ENCODE peak calls at places on chromosomes 5 and 9, in four cellular contexts. T, Y, N and I are unnamed samples.

GRCh38 chr5:176700239-176700847 is 53.1 kb downstream of the TSPAN17 start:
- DNase-seq in N (no peak), T (no peak), Y (no peak), I (no peak)

GRCh38 chr5:64341340-64341739 is 164.5 kb upstream of the RGS7BP start:
- DNase-seq in N (no peak), Y (no peak), T (no peak), I (no peak)

GRCh38 chr5:126939887-126940286 is 90.5 kb downstream of the MARCHF3 start:
- DNase-seq in N (no peak), T (no peak), Y (no peak), I (no peak)

GRCh38 chr5:62901001-62901400 is 322.4 kb downstream of the LRRC70 start:
- DNase-seq in Y (no peak), N (no peak), T (no peak), I (no peak)

GRCh38 chr9:77926314-77926959 is 105.2 kb downstream of the GNAQ start:
- DNase-seq in N (peak), T (peak), Y (peak), I (no peak)

GRCh38 chr5:136674178-136674577 is 308.8 kb upstream of the TRPC7 start:
- DNase-seq in Y (no peak), N (no peak), T (no peak), I (no peak)

GRCh38 chr9:24257726-24258125 is 288.0 kb downstream of the IZUMO3 start:
- DNase-seq in T (peak), N (no peak), Y (no peak), I (no peak)

GRCh38 chr9:135905380-135906282 is 1.7 kb downstream of the CAMSAP1 start:
- DNase-seq in T (peak), Y (peak), N (peak), I (no peak)

GRCh38 chr5:159051431-159052281 is 48.1 kb downstream of the EBF1 start:
- DNase-seq in Y (no peak), T (no peak), N (no peak), I (no peak)

GRCh38 chr5:138441221-138441620 is 2.4 kb downstream of the REEP2 start:
- DNase-seq in N (no peak), T (no peak), Y (no peak), I (no peak)

GRCh38 chr5:89878140-89878570 is 531.4 kb downstream of the CETN3 start:
- DNase-seq in N (peak), T (peak), Y (no peak), I (peak)

GRCh38 chr5:147901555-147901954 is 4.8 kb downstream of the C5orf46 start:
- DNase-seq in T (no peak), Y (no peak), N (no peak), I (no peak)

GRCh38 chr5:180101451-180102105 is 30.0 kb upstream of the RNF130 start:
- DNase-seq in Y (no peak), N (no peak), T (no peak), I (no peak)

GRCh38 chr9:126548312-126548711 is 65.4 kb upstream of the LMX1B start:
- DNase-seq in N (no peak), T (no peak), Y (no peak), I (no peak)

GRCh38 chr5:159525117-159525516 is 194.8 kb upstream of the IL12B start:
- DNase-seq in T (no peak), Y (no peak), N (no peak), I (no peak)

GRCh38 chr5:100131161-100131560 is 404.0 kb upstream of the FAM174A start:
- DNase-seq in Y (no peak), T (no peak), N (no peak), I (no peak)

GRCh38 chr9:136545065-136545965 is 533 bp downstream of the NOTCH1 start:
- DNase-seq in T (peak), N (no peak), Y (no peak), I (no peak)

GRCh38 chr9:27880640-27881039 is 307.4 kb upstream of the C9orf72 start:
- DNase-seq in N (no peak), T (no peak), Y (no peak), I (no peak)

GRCh38 chr5:1564182-1564748 is 40.5 kb upstream of the LPCAT1 start:
- DNase-seq in T (peak), N (peak), Y (peak), I (no peak)

GRCh38 chr5:16713386-16713928 is 96.7 kb upstream of the RETREG1 start:
- DNase-seq in Y (no peak), N (no peak), T (no peak), I (no peak)

GRCh38 chr9:98357921-98358535 is 102.6 kb upstream of the TBC1D2 start:
- DNase-seq in N (no peak), Y (no peak), T (peak), I (no peak)

GRCh38 chr5:135457424-135458071 is 5.4 kb upstream of the TIFAB start:
- DNase-seq in T (peak), N (peak), Y (peak), I (no peak)

GRCh38 chr9:98105006-98105405 is 14.0 kb downstream of the TRIM14 start:
- DNase-seq in Y (no peak), T (no peak), N (no peak), I (no peak)

GRCh38 chr5:170857066-170857465 is 4.8 kb upstream of the RANBP17 start:
- DNase-seq in T (no peak), N (no peak), Y (no peak), I (no peak)

GRCh38 chr5:90264930-90265857 is 144.4 kb downstream of the CETN3 start:
- DNase-seq in Y (no peak), N (peak), T (peak), I (peak)

GRCh38 chr5:101153526-101153925 is 250.4 kb upstream of the ST8SIA4 start:
- DNase-seq in T (no peak), Y (no peak), N (no peak), I (no peak)

GRCh38 chr5:106853266-106853665 is 817.5 kb downstream of the EFNA5 start:
- DNase-seq in N (no peak), T (no peak), Y (no peak), I (no peak)

GRCh38 chr5:108727639-108728565 is 19.8 kb upstream of the FER start:
- DNase-seq in N (peak), Y (peak), T (peak), I (no peak)

GRCh38 chr9:27088981-27089380 is 20.0 kb upstream of the TEK start:
- DNase-seq in Y (no peak), N (no peak), T (no peak), I (no peak)

GRCh38 chr9:97790542-97790941 is 62.5 kb upstream of the FOXE1 start:
- DNase-seq in T (no peak), Y (no peak), N (no peak), I (no peak)

GRCh38 chr5:134527156-134527960 is 1.9 kb downstream of the JADE2 start:
- DNase-seq in Y (peak), N (no peak), T (peak), I (peak)

GRCh38 chr9:121662359-121662758 is 10.9 kb downstream of the DAB2IP start:
- DNase-seq in N (no peak), T (no peak), Y (no peak), I (no peak)

GRCh38 chr5:6504677-6505414 is 56.2 kb downstream of the UBE2QL1 start:
- DNase-seq in T (peak), N (no peak), Y (no peak), I (no peak)

GRCh38 chr5:91150636-91151035 is 232.5 kb downstream of the ARRDC3 start:
- DNase-seq in Y (no peak), N (no peak), T (no peak), I (no peak)

GRCh38 chr5:116502616-116503015 is 72.0 kb downstream of the SEMA6A start:
- DNase-seq in T (no peak), N (no peak), Y (no peak), I (no peak)

GRCh38 chr5:169791251-169791650 is 154.2 kb downstream of the DOCK2 start:
- DNase-seq in Y (no peak), N (no peak), T (no peak), I (no peak)

GRCh38 chr5:36422957-36423356 is 121.3 kb upstream of the RANBP3L start:
- DNase-seq in T (peak), Y (peak), N (no peak), I (no peak)

GRCh38 chr9:91222457-91222856 is 139.3 kb downstream of the AUH start:
- DNase-seq in Y (no peak), T (no peak), N (no peak), I (no peak)

GRCh38 chr5:129857124-129857523 is 47.1 kb upstream of the CHSY3 start:
- DNase-seq in T (no peak), N (no peak), Y (no peak), I (no peak)

DNA sequence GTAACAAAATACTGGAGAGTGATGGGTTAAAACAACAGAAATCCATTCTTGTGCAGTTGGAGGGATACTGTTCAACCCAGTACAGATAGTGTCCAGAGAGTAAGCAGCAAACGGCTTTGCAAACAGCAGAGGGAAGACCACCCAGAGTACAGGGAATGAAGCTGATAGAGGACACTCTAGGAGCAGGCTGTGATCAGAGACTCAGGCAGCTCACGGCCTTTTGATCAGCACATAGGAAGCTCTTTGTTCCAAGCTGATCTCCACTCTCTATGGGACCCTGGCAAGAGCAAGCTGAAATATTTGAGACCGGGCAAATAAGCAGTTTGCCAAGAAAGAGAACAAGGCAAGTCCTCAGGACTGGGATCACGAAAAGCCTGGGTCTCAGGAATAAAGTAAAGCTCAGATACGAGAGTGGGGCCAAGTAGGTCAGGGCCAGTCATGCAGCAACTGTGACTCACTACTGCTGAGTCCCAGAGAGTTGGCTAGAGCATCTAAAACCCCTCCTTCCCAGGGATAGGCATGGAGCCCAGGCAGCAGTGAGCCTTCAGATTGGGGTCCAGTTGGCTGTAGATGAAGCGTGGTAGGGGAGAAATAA is 52.4 kb downstream of the MELK start:
- DNase-seq in N (peak), Y (no peak), T (peak), I (no peak)
- H3K27ac ChIP-seq in N (no peak), Y (no peak), T (peak), I (no peak)

DNA sequence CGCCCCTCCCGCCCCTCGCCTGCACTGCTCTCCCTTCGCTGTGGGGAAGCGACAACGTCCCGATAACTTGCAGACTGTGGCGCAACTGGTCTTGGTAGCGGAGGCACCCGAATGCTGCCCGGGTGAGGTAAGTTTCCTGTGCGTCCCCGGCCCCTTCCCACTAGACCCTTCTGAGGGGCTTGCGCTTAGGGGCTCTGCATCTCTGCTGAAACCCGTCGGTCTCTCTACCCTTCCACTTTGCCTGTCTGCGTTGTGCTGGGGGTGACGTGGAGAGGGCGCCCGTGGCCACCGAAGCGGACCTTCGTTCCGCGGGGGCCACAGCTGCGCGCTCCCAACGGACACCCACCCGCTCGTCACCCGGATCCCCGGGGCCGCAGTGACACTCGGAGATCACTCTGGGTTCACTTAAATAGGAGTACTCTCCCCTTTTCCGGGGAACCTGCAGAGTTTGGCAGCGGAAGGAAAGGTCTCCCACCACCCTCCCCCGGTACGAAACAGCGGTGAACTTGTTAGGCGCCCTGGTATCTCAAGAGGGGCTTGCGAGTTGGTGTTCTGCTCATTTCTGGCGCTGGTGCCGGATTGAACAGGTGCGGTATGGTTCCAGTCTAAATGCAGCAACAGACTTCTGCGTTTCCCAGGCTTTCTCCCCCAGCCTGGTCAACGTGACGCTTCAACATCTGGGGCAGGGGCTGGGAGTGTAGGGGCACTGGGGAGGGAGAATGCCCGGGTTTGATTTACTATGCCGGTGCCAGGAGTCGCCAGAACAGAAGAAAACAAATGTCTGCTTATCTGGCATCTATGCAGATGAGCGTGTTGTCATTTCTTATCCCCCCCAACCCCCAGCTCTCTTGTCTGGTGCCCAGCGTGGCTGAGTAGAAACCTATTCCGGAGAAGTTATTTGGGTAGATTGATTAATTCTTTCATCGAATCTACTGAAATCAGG is 867 bp downstream of the PIP5K1B start:
- DNase-seq in T (peak), N (no peak), Y (no peak), I (no peak)
- TF ChIP-seq EZH2 in T (peak), N (no peak), Y (no peak), I (no peak)

GRCh38 chr9:133476941-133477340 is 2.0 kb downstream of the SLC2A6 start:
- DNase-seq in N (no peak), Y (no peak), T (no peak), I (no peak)

GRCh38 chr9:133476036-133476435 is 2.9 kb downstream of the SLC2A6 start:
- DNase-seq in T (no peak), N (no peak), Y (no peak), I (no peak)

GRCh38 chr9:133477992-133478850 is 678 bp downstream of the SLC2A6 start:
- DNase-seq in T (peak), N (no peak), Y (no peak), I (no peak)

GRCh38 chr9:133476531-133476930 is 2.4 kb downstream of the SLC2A6 start:
- DNase-seq in T (no peak), N (no peak), Y (no peak), I (no peak)

GRCh38 chr9:133477461-133477860 is 1.4 kb downstream of the SLC2A6 start:
- DNase-seq in N (no peak), T (no peak), Y (no peak), I (no peak)
- H3K27ac ChIP-seq in N (no peak), T (no peak), Y (no peak), I (no peak)

GRCh38 chr9:124458441-124458840 is 8.2 kb downstream of the ADGRD2 start:
- DNase-seq in N (no peak), Y (no peak), T (no peak), I (no peak)

GRCh38 chr9:124455820-124456219 is 5.6 kb downstream of the ADGRD2 start:
- DNase-seq in T (no peak), Y (no peak), N (no peak), I (no peak)

GRCh38 chr9:124456341-124457078 is 6.3 kb downstream of the ADGRD2 start:
- DNase-seq in T (no peak), N (no peak), Y (no peak), I (no peak)

GRCh38 chr9:124457079-124457886 is 7.0 kb downstream of the ADGRD2 start:
- DNase-seq in Y (no peak), T (no peak), N (no peak), I (no peak)

GRCh38 chr9:124457887-124458431 is 7.7 kb downstream of the ADGRD2 start:
- DNase-seq in N (no peak), T (no peak), Y (no peak), I (no peak)
- TF ChIP-seq EZH2 in N (no peak), T (no peak), Y (no peak), I (no peak)

GRCh38 chr5:9233035-9233434 is 312.8 kb downstream of the SEMA5A start:
- DNase-seq in Y (no peak), N (no peak), T (no peak), I (no peak)
- H3K27ac ChIP-seq in Y (no peak), N (no peak), T (no peak), I (no peak)